ENCODE peak calls at places on chromosomes 13 and 19, in six cellular contexts. E is activated gamma-delta T cell, M is RPMI7951, R is NCI-H82, J is NCI-H1105, S is progenitor cell of endocrine pancreas. I is an unnamed sample.

GRCh38 chr19:56253737-56254136 is 18.8 kb upstream of the EDDM13 start:
- DNase-seq in E (no peak), M (peak), R (peak), J (peak), S (no peak), I (peak)

GRCh38 chr13:101265934-101266333 is 150.4 kb downstream of the NALCN start:
- DNase-seq in E (no peak), M (peak), R (no peak), J (no peak), S (no peak), I (no peak)

GRCh38 chr13:21219044-21219381 is 42.6 kb downstream of the MRPL57 start:
- DNase-seq in E (no peak), M (no peak), R (no peak), J (no peak), S (no peak), I (no peak)

GRCh38 chr13:109203587-109203986 is 574.2 kb downstream of the MYO16 start:
- DNase-seq in E (no peak), M (no peak), R (no peak), J (no peak), S (no peak), I (no peak)

GRCh38 chr19:10764340-10764894 is 46.5 kb downstream of the DNM2 start:
- DNase-seq in E (no peak), M (no peak), R (no peak), J (no peak), S (no peak), I (no peak)

GRCh38 chr13:23433171-23434153 is at the start of gene SACS:
- DNase-seq in E (no peak), M (peak), R (peak), J (peak), S (no peak), I (no peak)

GRCh38 chr13:81726037-81726726 is 1385.3 kb upstream of the SPRY2 start:
- DNase-seq in E (no peak), M (no peak), R (no peak), J (no peak), S (no peak), I (no peak)

GRCh38 chr19:46254776-46255175 is 25.2 kb downstream of the IGFL1 start:
- DNase-seq in E (no peak), M (peak), R (no peak), J (no peak), S (no peak), I (no peak)

GRCh38 chr13:50708461-50708860 is 135.0 kb downstream of the DLEU7 start:
- DNase-seq in E (no peak), M (no peak), R (peak), J (no peak), S (no peak), I (peak)

GRCh38 chr13:42107006-42107405 is 58.6 kb downstream of the DGKH start:
- DNase-seq in E (no peak), M (no peak), R (no peak), J (no peak), S (no peak), I (no peak)

GRCh38 chr19:56367829-56368711 is 25.3 kb downstream of the ZNF582 start:
- DNase-seq in E (peak), M (peak), R (peak), J (peak), S (peak), I (peak)

GRCh38 chr19:720691-721160 is 12.0 kb downstream of the PALM start:
- DNase-seq in E (no peak), M (no peak), R (no peak), J (no peak), S (no peak), I (no peak)

GRCh38 chr13:108213946-108214345 is 1.4 kb downstream of the LIG4 start:
- DNase-seq in E (no peak), M (no peak), R (no peak), J (peak), S (no peak), I (no peak)

GRCh38 chr19:4678881-4679379 is 8.8 kb upstream of the MYDGF start:
- DNase-seq in E (no peak), M (no peak), R (peak), J (no peak), S (no peak), I (no peak)

GRCh38 chr19:47499863-47500830 is 14.7 kb downstream of the NAPA start:
- DNase-seq in E (no peak), M (no peak), R (no peak), J (no peak), S (no peak), I (no peak)

GRCh38 chr13:99269627-99270252 is 11.6 kb upstream of the GPR18 start:
- DNase-seq in E (no peak), M (peak), R (peak), J (no peak), S (no peak), I (peak)

GRCh38 chr19:33514885-33515485 is 6.6 kb downstream of the PEPD start:
- DNase-seq in E (no peak), M (no peak), R (no peak), J (no peak), S (no peak), I (no peak)

GRCh38 chr19:49474545-49474930 is 523 bp downstream of the FLT3LG start:
- DNase-seq in E (no peak), M (no peak), R (peak), J (no peak), S (no peak), I (no peak)

GRCh38 chr19:20513179-20513934 is 52.2 kb downstream of the ZNF737 start:
- DNase-seq in E (no peak), M (no peak), R (no peak), J (no peak), S (no peak), I (no peak)

GRCh38 chr19:44752816-44753618 is 4.5 kb downstream of the BCL3 start:
- DNase-seq in E (peak), M (peak), R (peak), J (peak), S (no peak), I (no peak)

GRCh38 chr19:5455367-5456129 is at the start of gene ZNRF4:
- DNase-seq in E (no peak), M (no peak), R (no peak), J (no peak), S (no peak), I (no peak)

GRCh38 chr19:30227661-30228112 is 144.5 kb upstream of the ZNF536 start:
- DNase-seq in E (no peak), M (peak), R (peak), J (peak), S (peak), I (peak)

GRCh38 chr13:23678768-23679167 is 108.6 kb downstream of the TNFRSF19 start:
- DNase-seq in E (no peak), M (no peak), R (no peak), J (no peak), S (no peak), I (no peak)

GRCh38 chr19:35266904-35267817 is 1.6 kb upstream of the USF2 start:
- DNase-seq in E (peak), M (peak), R (peak), J (no peak), S (no peak), I (no peak)

GRCh38 chr13:110023729-110024645 is 237.6 kb upstream of the IRS2 start:
- DNase-seq in E (no peak), M (no peak), R (peak), J (peak), S (no peak), I (no peak)

GRCh38 chr19:33303791-33304759 is 1.7 kb upstream of the CEBPA start:
- DNase-seq in E (no peak), M (no peak), R (no peak), J (no peak), S (no peak), I (no peak)

GRCh38 chr19:47699360-47699917 is 13.8 kb upstream of the EHD2 start:
- DNase-seq in E (no peak), M (peak), R (peak), J (no peak), S (peak), I (no peak)

GRCh38 chr19:45128806-45129205 is 32.0 kb downstream of the NKPD1 start:
- DNase-seq in E (no peak), M (no peak), R (no peak), J (no peak), S (no peak), I (no peak)

GRCh38 chr19:18596752-18597157 is 8.2 kb downstream of the REX1BD start:
- DNase-seq in E (no peak), M (peak), R (peak), J (no peak), S (no peak), I (no peak)

GRCh38 chr19:47633996-47634395 is 25.1 kb downstream of the BICRA start:
- DNase-seq in E (no peak), M (no peak), R (no peak), J (peak), S (no peak), I (no peak)

GRCh38 chr13:21365574-21365973 is 93.5 kb downstream of the ZDHHC20 start:
- DNase-seq in E (no peak), M (no peak), R (no peak), J (no peak), S (no peak), I (no peak)

GRCh38 chr13:77509221-77509620 is 26.3 kb upstream of the SCEL start:
- DNase-seq in E (no peak), M (peak), R (no peak), J (no peak), S (no peak), I (no peak)

GRCh38 chr13:109809216-109809890 is 23.0 kb upstream of the IRS2 start:
- DNase-seq in E (no peak), M (no peak), R (no peak), J (no peak), S (no peak), I (no peak)

GRCh38 chr13:30465541-30466357 is at the start of gene HMGB1:
- DNase-seq in E (peak), M (peak), R (peak), J (peak), S (peak), I (peak)

GRCh38 chr19:29320076-29320475 is 107.1 kb upstream of the UQCRFS1 start:
- DNase-seq in E (no peak), M (no peak), R (no peak), J (peak), S (no peak), I (peak)

GRCh38 chr19:31533114-31533513 is 183.9 kb upstream of the TSHZ3 start:
- DNase-seq in E (no peak), M (peak), R (no peak), J (no peak), S (no peak), I (no peak)

I was measured in NCI-H2171.